ENCODE peak calls at places on chromosome 20, in ten cellular contexts. One of them, this sample, is unnamed.

GRCh38 chr20:16518068-16518783 is 55.0 kb downstream of the KIF16B start:
- DNase-seq in stimulated activated CD4-positive, alpha-beta T cell treated with anti-CD3 and anti-CD28 coated beads, Interleukin-1b, Interleukin-23, amount 100 ng/mL, for 48 hours: peak
- DNase-seq in right cardiac atrium: no peak
- DNase-seq in dermis blood vessel endothelial cell: peak
- DNase-seq in choroid plexus epithelial cell: peak
- DNase-seq in DMS 273 treated with DMSO at 0.1 percent for 48 hours: peak
- DNase-seq in kidney: no peak
- DNase-seq in CD8-positive, alpha-beta memory T cell: no peak
- DNase-seq in NCI-H1092 treated with DMSO at 0.1 percent for 48 hours: peak
- DNase-seq in activated gamma-delta T cell treated with Interleukin-2 at 50 U/mL for 16 hours: no peak
- DNase-seq in this sample: peak

GRCh38 chr20:36624068-36624813 is 18.7 kb downstream of the RAB5IF start:
- DNase-seq in NCI-H1092 treated with DMSO at 0.1 percent for 48 hours: no peak
- DNase-seq in dermis blood vessel endothelial cell: no peak
- DNase-seq in stimulated activated CD4-positive, alpha-beta T cell treated with anti-CD3 and anti-CD28 coated beads, Interleukin-1b, Interleukin-23, amount 100 ng/mL, for 48 hours: no peak
- DNase-seq in DMS 273 treated with DMSO at 0.1 percent for 48 hours: no peak
- DNase-seq in activated gamma-delta T cell treated with Interleukin-2 at 50 U/mL for 16 hours: no peak
- DNase-seq in right cardiac atrium: peak
- DNase-seq in choroid plexus epithelial cell: peak
- DNase-seq in kidney: no peak
- DNase-seq in CD8-positive, alpha-beta memory T cell: no peak
- DNase-seq in this sample: no peak

GRCh38 chr20:54070187-54070987 is at the start of gene BCAS1:
- DNase-seq in DMS 273 treated with DMSO at 0.1 percent for 48 hours: no peak
- DNase-seq in right cardiac atrium: no peak
- DNase-seq in kidney: no peak
- DNase-seq in choroid plexus epithelial cell: no peak
- DNase-seq in dermis blood vessel endothelial cell: no peak
- DNase-seq in activated gamma-delta T cell treated with Interleukin-2 at 50 U/mL for 16 hours: no peak
- DNase-seq in NCI-H1092 treated with DMSO at 0.1 percent for 48 hours: no peak
- DNase-seq in stimulated activated CD4-positive, alpha-beta T cell treated with anti-CD3 and anti-CD28 coated beads, Interleukin-1b, Interleukin-23, amount 100 ng/mL, for 48 hours: no peak
- DNase-seq in CD8-positive, alpha-beta memory T cell: no peak
- DNase-seq in this sample: no peak

GRCh38 chr20:7981374-7981773 is 38.2 kb downstream of the TMX4 start:
- DNase-seq in stimulated activated CD4-positive, alpha-beta T cell treated with anti-CD3 and anti-CD28 coated beads, Interleukin-1b, Interleukin-23, amount 100 ng/mL, for 48 hours: no peak
- DNase-seq in activated gamma-delta T cell treated with Interleukin-2 at 50 U/mL for 16 hours: no peak
- DNase-seq in CD8-positive, alpha-beta memory T cell: no peak
- DNase-seq in right cardiac atrium: no peak
- DNase-seq in NCI-H1092 treated with DMSO at 0.1 percent for 48 hours: no peak
- DNase-seq in DMS 273 treated with DMSO at 0.1 percent for 48 hours: no peak
- DNase-seq in dermis blood vessel endothelial cell: no peak
- DNase-seq in choroid plexus epithelial cell: no peak
- DNase-seq in kidney: no peak
- DNase-seq in this sample: no peak

GRCh38 chr20:32325706-32326506 is 32.2 kb upstream of the ASXL1 start:
- DNase-seq in right cardiac atrium: no peak
- DNase-seq in NCI-H1092 treated with DMSO at 0.1 percent for 48 hours: peak
- DNase-seq in choroid plexus epithelial cell: peak
- DNase-seq in CD8-positive, alpha-beta memory T cell: no peak
- DNase-seq in DMS 273 treated with DMSO at 0.1 percent for 48 hours: no peak
- DNase-seq in activated gamma-delta T cell treated with Interleukin-2 at 50 U/mL for 16 hours: no peak
- DNase-seq in dermis blood vessel endothelial cell: peak
- DNase-seq in kidney: no peak
- DNase-seq in stimulated activated CD4-positive, alpha-beta T cell treated with anti-CD3 and anti-CD28 coated beads, Interleukin-1b, Interleukin-23, amount 100 ng/mL, for 48 hours: no peak
- DNase-seq in this sample: no peak

GRCh38 chr20:5727018-5727515 is 23.1 kb upstream of the SHLD1 start:
- DNase-seq in dermis blood vessel endothelial cell: no peak
- DNase-seq in stimulated activated CD4-positive, alpha-beta T cell treated with anti-CD3 and anti-CD28 coated beads, Interleukin-1b, Interleukin-23, amount 100 ng/mL, for 48 hours: no peak
- DNase-seq in right cardiac atrium: no peak
- DNase-seq in choroid plexus epithelial cell: no peak
- DNase-seq in DMS 273 treated with DMSO at 0.1 percent for 48 hours: no peak
- DNase-seq in CD8-positive, alpha-beta memory T cell: no peak
- DNase-seq in NCI-H1092 treated with DMSO at 0.1 percent for 48 hours: no peak
- DNase-seq in kidney: no peak
- DNase-seq in activated gamma-delta T cell treated with Interleukin-2 at 50 U/mL for 16 hours: no peak
- DNase-seq in this sample: no peak

GRCh38 chr20:61755971-61756421 is 309.7 kb downstream of the TAF4 start:
- DNase-seq in kidney: peak
- DNase-seq in dermis blood vessel endothelial cell: no peak
- DNase-seq in CD8-positive, alpha-beta memory T cell: no peak
- DNase-seq in NCI-H1092 treated with DMSO at 0.1 percent for 48 hours: no peak
- DNase-seq in stimulated activated CD4-positive, alpha-beta T cell treated with anti-CD3 and anti-CD28 coated beads, Interleukin-1b, Interleukin-23, amount 100 ng/mL, for 48 hours: no peak
- DNase-seq in activated gamma-delta T cell treated with Interleukin-2 at 50 U/mL for 16 hours: no peak
- DNase-seq in DMS 273 treated with DMSO at 0.1 percent for 48 hours: no peak
- DNase-seq in right cardiac atrium: no peak
- DNase-seq in choroid plexus epithelial cell: no peak
- DNase-seq in this sample: no peak

GRCh38 chr20:56522311-56522710 is 2.2 kb upstream of the FAM209A start:
- DNase-seq in DMS 273 treated with DMSO at 0.1 percent for 48 hours: no peak
- DNase-seq in NCI-H1092 treated with DMSO at 0.1 percent for 48 hours: no peak
- DNase-seq in choroid plexus epithelial cell: no peak
- DNase-seq in stimulated activated CD4-positive, alpha-beta T cell treated with anti-CD3 and anti-CD28 coated beads, Interleukin-1b, Interleukin-23, amount 100 ng/mL, for 48 hours: no peak
- DNase-seq in kidney: no peak
- DNase-seq in right cardiac atrium: no peak
- DNase-seq in CD8-positive, alpha-beta memory T cell: no peak
- DNase-seq in activated gamma-delta T cell treated with Interleukin-2 at 50 U/mL for 16 hours: no peak
- DNase-seq in dermis blood vessel endothelial cell: no peak
- DNase-seq in this sample: no peak

GRCh38 chr20:35663516-35663812 is 1.2 kb downstream of the CPNE1 start:
- DNase-seq in right cardiac atrium: no peak
- DNase-seq in choroid plexus epithelial cell: no peak
- DNase-seq in DMS 273 treated with DMSO at 0.1 percent for 48 hours: no peak
- DNase-seq in NCI-H1092 treated with DMSO at 0.1 percent for 48 hours: no peak
- DNase-seq in stimulated activated CD4-positive, alpha-beta T cell treated with anti-CD3 and anti-CD28 coated beads, Interleukin-1b, Interleukin-23, amount 100 ng/mL, for 48 hours: peak
- DNase-seq in CD8-positive, alpha-beta memory T cell: no peak
- DNase-seq in activated gamma-delta T cell treated with Interleukin-2 at 50 U/mL for 16 hours: peak
- DNase-seq in kidney: no peak
- DNase-seq in dermis blood vessel endothelial cell: peak
- DNase-seq in this sample: no peak

GRCh38 chr20:48782073-48782472 is 45.7 kb downstream of the PREX1 start:
- DNase-seq in stimulated activated CD4-positive, alpha-beta T cell treated with anti-CD3 and anti-CD28 coated beads, Interleukin-1b, Interleukin-23, amount 100 ng/mL, for 48 hours: no peak
- DNase-seq in activated gamma-delta T cell treated with Interleukin-2 at 50 U/mL for 16 hours: no peak
- DNase-seq in right cardiac atrium: no peak
- DNase-seq in kidney: no peak
- DNase-seq in dermis blood vessel endothelial cell: peak
- DNase-seq in DMS 273 treated with DMSO at 0.1 percent for 48 hours: no peak
- DNase-seq in CD8-positive, alpha-beta memory T cell: no peak
- DNase-seq in NCI-H1092 treated with DMSO at 0.1 percent for 48 hours: no peak
- DNase-seq in choroid plexus epithelial cell: no peak
- DNase-seq in this sample: peak

GRCh38 chr20:50189681-50190250 is 864 bp upstream of the CEBPB start:
- DNase-seq in choroid plexus epithelial cell: peak
- DNase-seq in stimulated activated CD4-positive, alpha-beta T cell treated with anti-CD3 and anti-CD28 coated beads, Interleukin-1b, Interleukin-23, amount 100 ng/mL, for 48 hours: no peak
- DNase-seq in CD8-positive, alpha-beta memory T cell: no peak
- DNase-seq in kidney: peak
- DNase-seq in right cardiac atrium: peak
- DNase-seq in activated gamma-delta T cell treated with Interleukin-2 at 50 U/mL for 16 hours: peak
- DNase-seq in NCI-H1092 treated with DMSO at 0.1 percent for 48 hours: no peak
- DNase-seq in dermis blood vessel endothelial cell: no peak
- DNase-seq in DMS 273 treated with DMSO at 0.1 percent for 48 hours: no peak
- DNase-seq in this sample: peak

GRCh38 chr20:53412600-53413187 is 180.9 kb downstream of the ZNF217 start:
- DNase-seq in CD8-positive, alpha-beta memory T cell: no peak
- DNase-seq in kidney: no peak
- DNase-seq in stimulated activated CD4-positive, alpha-beta T cell treated with anti-CD3 and anti-CD28 coated beads, Interleukin-1b, Interleukin-23, amount 100 ng/mL, for 48 hours: no peak
- DNase-seq in DMS 273 treated with DMSO at 0.1 percent for 48 hours: no peak
- DNase-seq in activated gamma-delta T cell treated with Interleukin-2 at 50 U/mL for 16 hours: no peak
- DNase-seq in right cardiac atrium: no peak
- DNase-seq in NCI-H1092 treated with DMSO at 0.1 percent for 48 hours: no peak
- DNase-seq in dermis blood vessel endothelial cell: no peak
- DNase-seq in choroid plexus epithelial cell: no peak
- DNase-seq in this sample: no peak

GRCh38 chr20:21339499-21339898 is 36.4 kb downstream of the XRN2 start:
- DNase-seq in right cardiac atrium: no peak
- DNase-seq in CD8-positive, alpha-beta memory T cell: no peak
- DNase-seq in kidney: no peak
- DNase-seq in DMS 273 treated with DMSO at 0.1 percent for 48 hours: no peak
- DNase-seq in choroid plexus epithelial cell: peak
- DNase-seq in NCI-H1092 treated with DMSO at 0.1 percent for 48 hours: no peak
- DNase-seq in activated gamma-delta T cell treated with Interleukin-2 at 50 U/mL for 16 hours: no peak
- DNase-seq in stimulated activated CD4-positive, alpha-beta T cell treated with anti-CD3 and anti-CD28 coated beads, Interleukin-1b, Interleukin-23, amount 100 ng/mL, for 48 hours: no peak
- DNase-seq in dermis blood vessel endothelial cell: no peak
- DNase-seq in this sample: no peak

GRCh38 chr20:44762466-44763140 is 16.9 kb downstream of the KCNK15 start:
- DNase-seq in stimulated activated CD4-positive, alpha-beta T cell treated with anti-CD3 and anti-CD28 coated beads, Interleukin-1b, Interleukin-23, amount 100 ng/mL, for 48 hours: no peak
- DNase-seq in dermis blood vessel endothelial cell: peak
- DNase-seq in DMS 273 treated with DMSO at 0.1 percent for 48 hours: no peak
- DNase-seq in NCI-H1092 treated with DMSO at 0.1 percent for 48 hours: no peak
- DNase-seq in kidney: no peak
- DNase-seq in CD8-positive, alpha-beta memory T cell: no peak
- DNase-seq in activated gamma-delta T cell treated with Interleukin-2 at 50 U/mL for 16 hours: no peak
- DNase-seq in choroid plexus epithelial cell: no peak
- DNase-seq in right cardiac atrium: no peak
- DNase-seq in this sample: no peak